ENCODE peak calls at places on chromosome 16, in nine cellular contexts. One of them, this sample, is unnamed. For H3K27me3, the result is how much of the 10 kb centered on the place peaks cover.

GRCh38 chr16:73213761-73214480 is 166.0 kb upstream of the ZFHX3 start:
- DNase-seq in lower lobe of right lung: no peak
- DNase-seq in heart right ventricle: no peak
- DNase-seq in K562: no peak
- DNase-seq in AG04450: no peak
- DNase-seq in ascending aorta: no peak
- DNase-seq in CD4-positive, alpha-beta T cell: no peak
- DNase-seq in testis: no peak
- DNase-seq in kidney epithelial cell: no peak
- DNase-seq in this sample: no peak

GRCh38 chr16:67161595-67162058 is 1.9 kb downstream of the FBXL8 start:
- DNase-seq in lower lobe of right lung: no peak
- DNase-seq in heart right ventricle: peak
- DNase-seq in K562: no peak
- DNase-seq in AG04450: no peak
- DNase-seq in ascending aorta: no peak
- DNase-seq in CD4-positive, alpha-beta T cell: no peak
- DNase-seq in testis: no peak
- DNase-seq in kidney epithelial cell: no peak
- DNase-seq in this sample: no peak

GRCh38 chr16:21523411-21524067 is 75.8 kb upstream of the METTL9 start:
- DNase-seq in lower lobe of right lung: peak
- DNase-seq in heart right ventricle: no peak
- DNase-seq in K562: no peak
- DNase-seq in AG04450: no peak
- DNase-seq in ascending aorta: no peak
- DNase-seq in CD4-positive, alpha-beta T cell: no peak
- DNase-seq in testis: no peak
- DNase-seq in kidney epithelial cell: no peak
- DNase-seq in this sample: no peak

GRCh38 chr16:58591083-58591482 is 38.5 kb downstream of the CNOT1 start:
- DNase-seq in lower lobe of right lung: no peak
- DNase-seq in heart right ventricle: no peak
- DNase-seq in K562: no peak
- DNase-seq in AG04450: no peak
- DNase-seq in ascending aorta: no peak
- DNase-seq in CD4-positive, alpha-beta T cell: no peak
- DNase-seq in testis: no peak
- DNase-seq in kidney epithelial cell: no peak
- DNase-seq in this sample: no peak

GRCh38 chr16:68079616-68080344 is 5.4 kb upstream of the NFATC3 start:
- DNase-seq in lower lobe of right lung: peak
- DNase-seq in heart right ventricle: peak
- DNase-seq in K562: peak
- DNase-seq in AG04450: no peak
- DNase-seq in ascending aorta: peak
- DNase-seq in CD4-positive, alpha-beta T cell: peak
- DNase-seq in testis: peak
- DNase-seq in kidney epithelial cell: no peak
- DNase-seq in this sample: no peak

GRCh38 chr16:8660841-8661301 is 13.5 kb upstream of the ABAT start:
- DNase-seq in lower lobe of right lung: peak
- DNase-seq in heart right ventricle: peak
- DNase-seq in K562: peak
- DNase-seq in AG04450: peak
- DNase-seq in ascending aorta: no peak
- DNase-seq in CD4-positive, alpha-beta T cell: peak
- DNase-seq in testis: peak
- DNase-seq in kidney epithelial cell: no peak
- DNase-seq in this sample: no peak

GRCh38 chr16:71746442-71747046 is 22.0 kb upstream of the PHLPP2 start:
- DNase-seq in lower lobe of right lung: no peak
- DNase-seq in heart right ventricle: no peak
- DNase-seq in K562: peak
- DNase-seq in AG04450: no peak
- DNase-seq in ascending aorta: no peak
- DNase-seq in CD4-positive, alpha-beta T cell: peak
- DNase-seq in testis: no peak
- DNase-seq in kidney epithelial cell: no peak
- DNase-seq in this sample: no peak

GRCh38 chr16:67917140-67917851 is 14.4 kb downstream of the CTRL start:
- DNase-seq in lower lobe of right lung: peak
- DNase-seq in heart right ventricle: peak
- DNase-seq in K562: no peak
- DNase-seq in AG04450: no peak
- DNase-seq in ascending aorta: no peak
- DNase-seq in CD4-positive, alpha-beta T cell: no peak
- DNase-seq in testis: no peak
- DNase-seq in kidney epithelial cell: no peak
- DNase-seq in this sample: no peak

GRCh38 chr16:54931757-54932660 is 1.3 kb downstream of the IRX5 start:
- DNase-seq in lower lobe of right lung: peak
- DNase-seq in heart right ventricle: no peak
- DNase-seq in K562: no peak
- DNase-seq in AG04450: no peak
- DNase-seq in ascending aorta: no peak
- DNase-seq in CD4-positive, alpha-beta T cell: no peak
- DNase-seq in testis: no peak
- DNase-seq in kidney epithelial cell: no peak
- DNase-seq in this sample: no peak

GRCh38 chr16:27401768-27402568 is at the start of gene IL21R:
- DNase-seq in lower lobe of right lung: peak
- DNase-seq in heart right ventricle: peak
- DNase-seq in K562: peak
- DNase-seq in AG04450: no peak
- DNase-seq in ascending aorta: peak
- DNase-seq in CD4-positive, alpha-beta T cell: peak
- DNase-seq in testis: no peak
- DNase-seq in kidney epithelial cell: no peak
- DNase-seq in this sample: no peak

GRCh38 chr16:30740364-30741251 is 7.6 kb upstream of the PHKG2 start:
- DNase-seq in lower lobe of right lung: peak
- DNase-seq in heart right ventricle: peak
- DNase-seq in K562: peak
- DNase-seq in AG04450: no peak
- DNase-seq in ascending aorta: peak
- DNase-seq in CD4-positive, alpha-beta T cell: no peak
- DNase-seq in testis: peak
- DNase-seq in kidney epithelial cell: peak
- DNase-seq in this sample: peak

GRCh38 chr16:2507679-2508064 is 6.1 kb upstream of the ATP6V0C start:
- DNase-seq in lower lobe of right lung: peak
- DNase-seq in heart right ventricle: peak
- DNase-seq in K562: no peak
- DNase-seq in AG04450: no peak
- DNase-seq in ascending aorta: no peak
- DNase-seq in CD4-positive, alpha-beta T cell: no peak
- DNase-seq in testis: no peak
- DNase-seq in kidney epithelial cell: no peak
- DNase-seq in this sample: no peak

GRCh38 chr16:81517630-81518438 is 73.2 kb downstream of the CMIP start:
- DNase-seq in lower lobe of right lung: no peak
- DNase-seq in heart right ventricle: no peak
- DNase-seq in K562: no peak
- DNase-seq in AG04450: no peak
- DNase-seq in ascending aorta: no peak
- DNase-seq in CD4-positive, alpha-beta T cell: no peak
- DNase-seq in testis: no peak
- DNase-seq in kidney epithelial cell: no peak
- DNase-seq in this sample: no peak

GRCh38 chr16:79571753-79572544 is 28.6 kb downstream of the MAF start:
- DNase-seq in lower lobe of right lung: no peak
- DNase-seq in heart right ventricle: no peak
- DNase-seq in K562: no peak
- DNase-seq in AG04450: no peak
- DNase-seq in ascending aorta: no peak
- DNase-seq in CD4-positive, alpha-beta T cell: no peak
- DNase-seq in testis: no peak
- DNase-seq in kidney epithelial cell: no peak
- DNase-seq in this sample: no peak

GRCh38 chr16:22938647-22939046 is 124.7 kb downstream of the HS3ST2 start:
- DNase-seq in lower lobe of right lung: no peak
- DNase-seq in heart right ventricle: no peak
- DNase-seq in K562: no peak
- DNase-seq in AG04450: no peak
- DNase-seq in ascending aorta: no peak
- DNase-seq in CD4-positive, alpha-beta T cell: no peak
- DNase-seq in testis: no peak
- DNase-seq in kidney epithelial cell: no peak
- DNase-seq in this sample: peak

DNA sequence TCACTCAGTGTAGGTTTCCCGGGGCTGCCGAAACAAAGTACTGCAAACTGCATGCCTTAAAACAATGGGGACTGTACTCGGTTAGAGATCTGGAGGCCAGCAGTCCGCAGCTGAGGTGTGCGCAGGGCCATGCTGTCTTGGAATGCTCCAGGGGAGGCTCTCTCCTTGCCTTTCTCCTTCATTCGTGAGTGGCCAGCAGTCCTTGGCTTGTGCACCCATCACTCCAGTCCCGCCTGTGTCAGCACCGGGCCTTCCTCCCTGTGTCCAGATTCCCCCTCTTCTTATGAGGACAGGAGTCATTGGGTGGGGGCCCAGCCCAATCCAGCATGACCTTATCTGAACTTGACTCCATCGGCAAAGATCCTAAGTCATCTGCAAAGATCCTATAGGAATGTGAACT is 43.4 kb downstream of the COX4I1 start:
- DNase-seq in lower lobe of right lung: peak
- DNase-seq in heart right ventricle: no peak
- DNase-seq in K562: no peak
- DNase-seq in AG04450: no peak
- DNase-seq in ascending aorta: no peak
- DNase-seq in CD4-positive, alpha-beta T cell: no peak
- DNase-seq in testis: no peak
- DNase-seq in kidney epithelial cell: no peak
- DNase-seq in this sample: no peak
- H3K27me3 ChIP-seq in lower lobe of right lung: under half
- H3K27me3 ChIP-seq in heart right ventricle: half or more
- H3K27me3 ChIP-seq in K562: half or more
- H3K27me3 ChIP-seq in AG04450: half or more
- H3K27me3 ChIP-seq in ascending aorta: under half
- H3K27me3 ChIP-seq in CD4-positive, alpha-beta T cell: under half
- H3K27me3 ChIP-seq in testis: under half
- H3K27me3 ChIP-seq in kidney epithelial cell: under half
- H3K27me3 ChIP-seq in this sample: under half

GRCh38 chr16:75244225-75244792 is 7.1 kb downstream of the BCAR1 start:
- DNase-seq in lower lobe of right lung: peak
- DNase-seq in heart right ventricle: peak
- DNase-seq in K562: no peak
- DNase-seq in AG04450: no peak
- DNase-seq in ascending aorta: peak
- DNase-seq in CD4-positive, alpha-beta T cell: no peak
- DNase-seq in testis: peak
- DNase-seq in kidney epithelial cell: no peak
- DNase-seq in this sample: no peak
- TF ChIP-seq CTCF in lower lobe of right lung: no peak
- TF ChIP-seq CTCF in heart right ventricle: no peak
- TF ChIP-seq CTCF in K562: no peak
- TF ChIP-seq CTCF in AG04450: no peak
- TF ChIP-seq CTCF in ascending aorta: no peak
- TF ChIP-seq CTCF in CD4-positive, alpha-beta T cell: no peak
- TF ChIP-seq CTCF in testis: no peak
- TF ChIP-seq CTCF in kidney epithelial cell: no peak
- TF ChIP-seq CTCF in this sample: peak

GRCh38 chr16:86800914-86801313 is 222.6 kb downstream of the FOXL1 start:
- DNase-seq in lower lobe of right lung: no peak
- DNase-seq in heart right ventricle: no peak
- DNase-seq in K562: no peak
- DNase-seq in AG04450: no peak
- DNase-seq in ascending aorta: no peak
- DNase-seq in CD4-positive, alpha-beta T cell: no peak
- DNase-seq in testis: no peak
- DNase-seq in kidney epithelial cell: no peak
- DNase-seq in this sample: no peak

GRCh38 chr16:86802013-86802412 is 223.7 kb downstream of the FOXL1 start:
- DNase-seq in lower lobe of right lung: no peak
- DNase-seq in heart right ventricle: no peak
- DNase-seq in K562: no peak
- DNase-seq in AG04450: no peak
- DNase-seq in ascending aorta: no peak
- DNase-seq in CD4-positive, alpha-beta T cell: no peak
- DNase-seq in testis: no peak
- DNase-seq in kidney epithelial cell: no peak
- DNase-seq in this sample: no peak

GRCh38 chr16:86798247-86799041 is 220.1 kb downstream of the FOXL1 start:
- DNase-seq in lower lobe of right lung: no peak
- DNase-seq in heart right ventricle: no peak
- DNase-seq in K562: no peak
- DNase-seq in AG04450: no peak
- DNase-seq in ascending aorta: no peak
- DNase-seq in CD4-positive, alpha-beta T cell: no peak
- DNase-seq in testis: no peak
- DNase-seq in kidney epithelial cell: peak
- DNase-seq in this sample: no peak

GRCh38 chr16:86797700-86798099 is 219.4 kb downstream of the FOXL1 start:
- DNase-seq in lower lobe of right lung: no peak
- DNase-seq in heart right ventricle: no peak
- DNase-seq in K562: no peak
- DNase-seq in AG04450: no peak
- DNase-seq in ascending aorta: no peak
- DNase-seq in CD4-positive, alpha-beta T cell: no peak
- DNase-seq in testis: no peak
- DNase-seq in kidney epithelial cell: no peak
- DNase-seq in this sample: no peak

DNA sequence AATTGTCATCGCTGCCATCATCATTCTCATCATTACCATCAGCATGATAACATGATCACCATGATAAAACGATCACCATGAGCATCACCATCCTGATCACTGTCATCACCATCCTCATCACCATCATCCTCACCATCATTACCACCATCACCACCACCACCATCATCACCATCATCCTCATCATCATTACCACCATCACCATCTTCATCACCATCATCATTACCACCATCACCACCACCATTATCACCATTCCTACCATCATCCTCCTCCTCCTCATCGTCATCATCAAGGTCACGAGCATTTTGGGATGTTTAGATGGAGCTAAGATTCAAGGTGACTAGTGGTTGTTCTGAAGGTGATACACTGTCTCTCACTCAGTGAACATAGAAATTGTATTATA is 221.0 kb downstream of the FOXL1 start:
- DNase-seq in lower lobe of right lung: no peak
- DNase-seq in heart right ventricle: no peak
- DNase-seq in K562: no peak
- DNase-seq in AG04450: no peak
- DNase-seq in ascending aorta: no peak
- DNase-seq in CD4-positive, alpha-beta T cell: no peak
- DNase-seq in testis: no peak
- DNase-seq in kidney epithelial cell: no peak
- DNase-seq in this sample: no peak
- H3K27me3 ChIP-seq in lower lobe of right lung: under half
- H3K27me3 ChIP-seq in heart right ventricle: under half
- H3K27me3 ChIP-seq in K562: under half
- H3K27me3 ChIP-seq in AG04450: under half
- H3K27me3 ChIP-seq in ascending aorta: under half
- H3K27me3 ChIP-seq in CD4-positive, alpha-beta T cell: under half
- H3K27me3 ChIP-seq in testis: under half
- H3K27me3 ChIP-seq in kidney epithelial cell: under half
- H3K27me3 ChIP-seq in this sample: under half

DNA sequence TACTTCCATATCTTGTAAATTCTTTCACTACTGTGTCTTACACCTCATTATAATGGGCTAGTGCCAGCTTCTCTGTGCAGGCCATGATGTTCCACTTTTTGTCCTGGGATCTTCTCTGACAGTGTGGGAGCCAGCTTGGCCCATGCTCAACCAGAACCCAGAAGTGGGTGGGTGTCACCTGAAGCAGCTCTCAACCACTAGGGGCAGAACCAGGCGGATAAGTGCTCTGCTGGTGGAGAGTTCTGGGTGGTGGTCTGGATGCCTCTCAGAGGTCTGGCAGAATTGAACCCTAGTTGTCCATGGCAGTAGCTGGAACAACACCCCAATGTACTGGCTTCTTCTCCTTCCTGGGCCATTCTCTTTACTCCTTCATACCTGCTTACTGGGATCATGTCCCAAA is 254.1 kb upstream of the N4BP1 start:
- DNase-seq in lower lobe of right lung: no peak
- DNase-seq in heart right ventricle: no peak
- DNase-seq in K562: no peak
- DNase-seq in AG04450: no peak
- DNase-seq in ascending aorta: no peak
- DNase-seq in CD4-positive, alpha-beta T cell: no peak
- DNase-seq in testis: no peak
- DNase-seq in kidney epithelial cell: no peak
- DNase-seq in this sample: no peak
- TF ChIP-seq CTCF in lower lobe of right lung: no peak
- TF ChIP-seq CTCF in heart right ventricle: no peak
- TF ChIP-seq CTCF in K562: peak
- TF ChIP-seq CTCF in AG04450: no peak
- TF ChIP-seq CTCF in ascending aorta: no peak
- TF ChIP-seq CTCF in CD4-positive, alpha-beta T cell: no peak
- TF ChIP-seq CTCF in testis: no peak
- TF ChIP-seq CTCF in kidney epithelial cell: no peak
- TF ChIP-seq CTCF in this sample: no peak

This sample was measured in foreskin keratinocyte.